ENCODE peak calls at places on chromosomes 7 and 10, in nine cellular contexts. F, N, I, G, D, V, W, U and O are unnamed samples.

GRCh38 chr10:85642421-85643170 is 724.0 kb downstream of the GRID1 start:
- DNase-seq in F (peak), N (no peak), I (peak), G (peak), D (no peak), V (no peak), W (peak), U (no peak), O (no peak)

GRCh38 chr10:71234970-71235681 is 22.8 kb downstream of the UNC5B start:
- DNase-seq in F (peak), N (peak), I (no peak), G (no peak), D (no peak), V (no peak), W (peak), U (peak), O (no peak)

GRCh38 chr10:71735709-71736569 is 16.4 kb upstream of the C10orf105 start:
- DNase-seq in F (no peak), N (no peak), I (no peak), G (no peak), D (no peak), V (no peak), W (no peak), U (no peak), O (no peak)

GRCh38 chr10:72116372-72116771 is 28.0 kb upstream of the SPOCK2 start:
- DNase-seq in F (no peak), N (no peak), I (no peak), G (no peak), D (no peak), V (no peak), W (no peak), U (no peak), O (no peak)

GRCh38 chr7:92404170-92404614 is 43.1 kb upstream of the GATAD1 start:
- DNase-seq in F (no peak), N (no peak), I (no peak), G (no peak), D (no peak), V (no peak), W (no peak), U (no peak), O (no peak)

GRCh38 chr10:77186936-77187335 is 450.7 kb downstream of the KCNMA1 start:
- DNase-seq in F (no peak), N (no peak), I (no peak), G (no peak), D (no peak), V (no peak), W (peak), U (peak), O (no peak)

GRCh38 chr10:70668454-70668970 is 3.8 kb upstream of the ADAMTS14 start:
- DNase-seq in F (peak), N (no peak), I (no peak), G (no peak), D (no peak), V (no peak), W (peak), U (peak), O (no peak)

GRCh38 chr7:135673360-135673706 is 11.0 kb downstream of the STMP1 start:
- DNase-seq in F (no peak), N (no peak), I (no peak), G (no peak), D (no peak), V (no peak), W (peak), U (peak), O (no peak)

GRCh38 chr7:77266162-77266807 is 66.7 kb upstream of the FGL2 start:
- DNase-seq in F (no peak), N (no peak), I (no peak), G (no peak), D (no peak), V (no peak), W (no peak), U (peak), O (no peak)

GRCh38 chr10:52801951-52802350 is 29.4 kb upstream of the MBL2 start:
- DNase-seq in F (no peak), N (no peak), I (no peak), G (peak), D (no peak), V (no peak), W (peak), U (no peak), O (no peak)

GRCh38 chr7:128814496-128814895 is 15.7 kb upstream of the FLNC start:
- DNase-seq in F (no peak), N (no peak), I (no peak), G (no peak), D (no peak), V (no peak), W (no peak), U (no peak), O (no peak)

GRCh38 chr7:1045038-1045726 is 836 bp downstream of the GPR146 start:
- DNase-seq in F (no peak), N (no peak), I (no peak), G (no peak), D (no peak), V (no peak), W (no peak), U (no peak), O (no peak)

DNA sequence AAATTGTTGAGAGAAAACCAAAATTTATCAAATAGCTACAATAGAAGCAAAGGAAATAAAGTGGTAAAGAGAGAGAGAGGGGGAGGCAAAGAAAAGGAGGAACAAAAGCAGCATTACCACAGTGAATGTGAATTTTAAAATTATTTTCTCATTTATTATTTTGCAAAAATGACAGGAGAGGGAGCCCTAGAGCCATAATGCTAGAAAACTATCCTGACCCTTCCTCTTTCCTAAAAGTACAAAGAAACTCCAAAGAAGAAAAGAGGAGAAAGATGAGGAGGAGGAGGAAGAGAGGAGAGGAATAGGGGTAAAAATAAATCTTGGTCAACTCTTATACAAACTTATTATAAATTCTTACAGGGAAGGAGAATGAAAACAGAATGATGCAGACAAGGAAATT is 921.5 kb downstream of the NRG3 start:
- DNase-seq in F (no peak), N (no peak), I (no peak), G (no peak), D (no peak), V (no peak), W (peak), U (no peak), O (no peak)
- TF ChIP-seq CTCF in F (peak), N (peak), I (no peak), G (peak), D (peak), V (no peak), W (peak), U (peak), O (peak)

GRCh38 chr10:81179805-81180452 is 642.2 kb downstream of the SH2D4B start:
- DNase-seq in F (no peak), N (no peak), I (peak), G (peak), D (peak), V (peak), W (no peak), U (peak), O (no peak)
- TF ChIP-seq CTCF in F (peak), N (peak), I (peak), G (peak), D (peak), V (no peak), W (peak), U (peak), O (peak)

GRCh38 chr10:48885376-48885775 is 54.3 kb downstream of the LRRC18 start:
- DNase-seq in F (peak), N (peak), I (peak), G (peak), D (peak), V (peak), W (no peak), U (no peak), O (no peak)
- TF ChIP-seq CTCF in F (peak), N (peak), I (no peak), G (no peak), D (peak), V (peak), W (no peak), U (peak), O (peak)

GRCh38 chr7:101127460-101128039 is 646 bp downstream of the SERPINE1 start:
- DNase-seq in F (no peak), N (no peak), I (no peak), G (no peak), D (no peak), V (no peak), W (no peak), U (no peak), O (no peak)

GRCh38 chr7:101128040-101128834 is 1.3 kb downstream of the SERPINE1 start:
- DNase-seq in F (peak), N (no peak), I (no peak), G (no peak), D (no peak), V (no peak), W (no peak), U (no peak), O (no peak)

GRCh38 chr7:101125989-101126650 is 784 bp upstream of the SERPINE1 start:
- DNase-seq in F (peak), N (no peak), I (no peak), G (peak), D (no peak), V (no peak), W (peak), U (peak), O (no peak)

GRCh38 chr7:101124376-101125056 is 2.4 kb upstream of the SERPINE1 start:
- DNase-seq in F (peak), N (no peak), I (no peak), G (peak), D (no peak), V (no peak), W (peak), U (peak), O (no peak)

DNA sequence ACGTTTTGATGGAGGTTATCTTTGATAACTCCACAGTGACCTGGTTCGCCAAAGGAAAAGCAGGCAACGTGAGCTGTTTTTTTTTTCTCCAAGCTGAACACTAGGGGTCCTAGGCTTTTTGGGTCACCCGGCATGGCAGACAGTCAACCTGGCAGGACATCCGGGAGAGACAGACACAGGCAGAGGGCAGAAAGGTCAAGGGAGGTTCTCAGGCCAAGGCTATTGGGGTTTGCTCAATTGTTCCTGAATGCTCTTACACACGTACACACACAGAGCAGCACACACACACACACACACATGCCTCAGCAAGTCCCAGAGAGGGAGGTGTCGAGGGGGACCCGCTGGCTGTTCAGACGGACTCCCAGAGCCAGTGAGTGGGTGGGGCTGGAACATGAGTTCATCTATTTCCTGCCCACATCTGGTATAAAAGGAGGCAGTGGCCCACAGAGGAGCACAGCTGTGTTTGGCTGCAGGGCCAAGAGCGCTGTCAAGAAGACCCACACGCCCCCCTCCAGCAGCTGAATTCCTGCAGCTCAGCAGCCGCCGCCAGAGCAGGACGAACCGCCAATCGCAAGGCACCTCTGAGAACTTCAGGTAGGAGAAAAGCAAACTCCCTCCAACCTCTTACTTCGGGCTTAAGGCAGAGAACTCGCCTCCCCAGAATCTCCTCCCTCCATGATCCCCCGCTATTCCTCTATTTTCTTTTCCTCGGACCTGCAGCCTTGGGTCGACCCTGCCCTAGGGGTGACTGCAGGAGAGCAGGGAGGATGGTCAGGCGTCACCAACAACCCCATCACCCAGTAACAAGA is at the start of gene SERPINE1:
- DNase-seq in F (peak), N (peak), I (no peak), G (peak), D (no peak), V (peak), W (peak), U (peak), O (no peak)
- TF ChIP-seq CTCF in F (peak), N (peak), I (no peak), G (peak), D (no peak), V (no peak), W (peak), U (peak), O (peak)

DNA sequence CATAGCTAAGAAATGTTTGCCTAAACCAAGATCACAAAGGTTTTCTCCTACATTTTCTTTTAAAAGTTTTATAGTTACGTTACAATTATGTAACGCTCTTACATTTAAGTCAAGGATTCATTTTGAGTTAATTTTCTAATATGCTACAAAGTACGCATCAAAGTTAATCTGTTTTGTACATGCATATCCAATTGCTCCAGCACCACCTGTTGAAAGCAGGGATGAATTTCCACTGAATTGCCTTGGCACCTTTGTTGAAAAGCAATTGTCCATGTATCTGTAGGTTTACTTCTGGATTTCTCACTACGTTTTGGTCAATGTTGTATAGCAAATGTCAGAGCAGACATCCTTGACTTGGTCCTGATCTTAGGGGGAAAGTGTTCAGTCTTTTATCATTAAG is 59.6 kb downstream of the NEUROG3 start:
- DNase-seq in F (no peak), N (no peak), I (no peak), G (no peak), D (no peak), V (no peak), W (no peak), U (no peak), O (no peak)
- TF ChIP-seq CTCF in F (no peak), N (no peak), I (no peak), G (no peak), D (no peak), V (no peak), W (no peak), U (no peak), O (no peak)

GRCh38 chr7:8831386-8831785 is 398.0 kb downstream of the NXPH1 start:
- DNase-seq in F (no peak), N (no peak), I (no peak), G (no peak), D (no peak), V (no peak), W (peak), U (no peak), O (no peak)
- TF ChIP-seq CTCF in F (no peak), N (no peak), I (no peak), G (no peak), D (no peak), V (no peak), W (no peak), U (no peak), O (no peak)

GRCh38 chr10:91691255-91691654 is 58.4 kb upstream of the PPP1R3C start:
- DNase-seq in F (no peak), N (no peak), I (no peak), G (no peak), D (no peak), V (no peak), W (no peak), U (no peak), O (no peak)
- TF ChIP-seq CTCF in F (no peak), N (no peak), I (no peak), G (no peak), D (no peak), V (no peak), W (no peak), U (no peak), O (no peak)

GRCh38 chr7:31819031-31819430 is 132.0 kb downstream of the PPP1R17 start:
- DNase-seq in F (no peak), N (no peak), I (no peak), G (no peak), D (no peak), V (no peak), W (no peak), U (no peak), O (no peak)

GRCh38 chr7:31811650-31812461 is 124.8 kb downstream of the PPP1R17 start:
- DNase-seq in F (no peak), N (peak), I (no peak), G (no peak), D (no peak), V (no peak), W (peak), U (peak), O (no peak)

GRCh38 chr7:31815796-31816195 is 128.8 kb downstream of the PPP1R17 start:
- DNase-seq in F (peak), N (no peak), I (peak), G (no peak), D (no peak), V (no peak), W (peak), U (no peak), O (no peak)

GRCh38 chr7:31816810-31817209 is 129.8 kb downstream of the PPP1R17 start:
- DNase-seq in F (no peak), N (no peak), I (no peak), G (no peak), D (no peak), V (no peak), W (no peak), U (peak), O (no peak)

DNA sequence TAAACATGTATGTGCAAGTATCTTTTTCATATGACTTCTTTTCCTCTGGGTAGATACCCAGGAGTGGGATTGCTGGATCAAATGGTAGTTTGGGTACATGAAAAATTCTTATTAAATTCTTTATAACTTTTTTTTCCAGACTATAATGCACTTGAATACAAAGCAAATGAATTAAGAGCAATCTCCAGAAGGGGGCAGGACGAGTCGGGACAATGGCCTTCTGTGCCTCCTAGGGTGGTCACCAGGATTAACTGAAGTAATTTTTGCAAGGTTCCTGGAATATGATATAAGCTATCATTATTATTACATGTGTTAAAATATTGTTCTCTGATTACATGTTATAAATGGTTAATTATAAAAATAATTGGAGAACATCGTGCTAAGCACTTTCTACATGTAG is 127.2 kb downstream of the PPP1R17 start:
- DNase-seq in F (peak), N (no peak), I (peak), G (peak), D (peak), V (peak), W (no peak), U (no peak), O (no peak)
- TF ChIP-seq CTCF in F (peak), N (peak), I (peak), G (peak), D (no peak), V (no peak), W (peak), U (peak), O (peak)

GRCh38 chr7:158495780-158496179 is 91.8 kb downstream of the PTPRN2 start:
- DNase-seq in F (no peak), N (peak), I (peak), G (peak), D (peak), V (peak), W (no peak), U (no peak), O (no peak)
- TF ChIP-seq CTCF in F (peak), N (no peak), I (no peak), G (peak), D (peak), V (no peak), W (no peak), U (no peak), O (no peak)